ENCODE peak calls at places on chromosomes 5 and 9, in ten cellular contexts. One of them, this sample, is unnamed.

GRCh38 chr5:149656576-149657182 is 73.4 kb upstream of the PPARGC1B start:
- DNase-seq in GM23248: peak
- DNase-seq in AG04450: no peak
- DNase-seq in endothelial cell: peak
- DNase-seq in activated T-cell treated with anti-CD3 and anti-CD28 coated beads for 1 hour: no peak
- DNase-seq in kidney glomerular epithelial cell: no peak
- DNase-seq in stimulated activated CD4-positive, alpha-beta T cell treated with anti-CD3 and anti-CD28 coated beads, Interleukin-12 subunit alpha, Interleukin-12 subunit beta, amount 100 ng/mL, for 48 hours: peak
- DNase-seq in GDM1: no peak
- DNase-seq in mucosa of gallbladder: peak
- DNase-seq in body of pancreas: no peak
- DNase-seq in this sample: no peak

GRCh38 chr5:150107909-150108447 is 21.6 kb upstream of the CSF1R start:
- DNase-seq in GM23248: peak
- DNase-seq in AG04450: peak
- DNase-seq in endothelial cell: no peak
- DNase-seq in activated T-cell treated with anti-CD3 and anti-CD28 coated beads for 1 hour: no peak
- DNase-seq in kidney glomerular epithelial cell: no peak
- DNase-seq in stimulated activated CD4-positive, alpha-beta T cell treated with anti-CD3 and anti-CD28 coated beads, Interleukin-12 subunit alpha, Interleukin-12 subunit beta, amount 100 ng/mL, for 48 hours: no peak
- DNase-seq in GDM1: no peak
- DNase-seq in mucosa of gallbladder: peak
- DNase-seq in body of pancreas: no peak
- DNase-seq in this sample: peak

GRCh38 chr9:111730937-111731567 is 63.7 kb downstream of the SHOC1 start:
- DNase-seq in GM23248: no peak
- DNase-seq in AG04450: no peak
- DNase-seq in endothelial cell: no peak
- DNase-seq in activated T-cell treated with anti-CD3 and anti-CD28 coated beads for 1 hour: no peak
- DNase-seq in kidney glomerular epithelial cell: no peak
- DNase-seq in stimulated activated CD4-positive, alpha-beta T cell treated with anti-CD3 and anti-CD28 coated beads, Interleukin-12 subunit alpha, Interleukin-12 subunit beta, amount 100 ng/mL, for 48 hours: no peak
- DNase-seq in GDM1: no peak
- DNase-seq in mucosa of gallbladder: no peak
- DNase-seq in body of pancreas: no peak
- DNase-seq in this sample: no peak

GRCh38 chr5:126676195-126676624 is 75.5 kb downstream of the PHAX start:
- DNase-seq in GM23248: peak
- DNase-seq in AG04450: peak
- DNase-seq in endothelial cell: peak
- DNase-seq in activated T-cell treated with anti-CD3 and anti-CD28 coated beads for 1 hour: peak
- DNase-seq in kidney glomerular epithelial cell: peak
- DNase-seq in stimulated activated CD4-positive, alpha-beta T cell treated with anti-CD3 and anti-CD28 coated beads, Interleukin-12 subunit alpha, Interleukin-12 subunit beta, amount 100 ng/mL, for 48 hours: peak
- DNase-seq in GDM1: peak
- DNase-seq in mucosa of gallbladder: peak
- DNase-seq in body of pancreas: peak
- DNase-seq in this sample: peak

GRCh38 chr5:123585871-123586270 is 73.9 kb downstream of the CSNK1G3 start:
- DNase-seq in GM23248: no peak
- DNase-seq in AG04450: no peak
- DNase-seq in endothelial cell: no peak
- DNase-seq in activated T-cell treated with anti-CD3 and anti-CD28 coated beads for 1 hour: no peak
- DNase-seq in kidney glomerular epithelial cell: no peak
- DNase-seq in stimulated activated CD4-positive, alpha-beta T cell treated with anti-CD3 and anti-CD28 coated beads, Interleukin-12 subunit alpha, Interleukin-12 subunit beta, amount 100 ng/mL, for 48 hours: no peak
- DNase-seq in GDM1: no peak
- DNase-seq in mucosa of gallbladder: no peak
- DNase-seq in body of pancreas: no peak
- DNase-seq in this sample: no peak

GRCh38 chr5:58043607-58043945 is 416.3 kb downstream of the PLK2 start:
- DNase-seq in GM23248: no peak
- DNase-seq in AG04450: no peak
- DNase-seq in endothelial cell: no peak
- DNase-seq in activated T-cell treated with anti-CD3 and anti-CD28 coated beads for 1 hour: no peak
- DNase-seq in kidney glomerular epithelial cell: no peak
- DNase-seq in stimulated activated CD4-positive, alpha-beta T cell treated with anti-CD3 and anti-CD28 coated beads, Interleukin-12 subunit alpha, Interleukin-12 subunit beta, amount 100 ng/mL, for 48 hours: no peak
- DNase-seq in GDM1: no peak
- DNase-seq in mucosa of gallbladder: no peak
- DNase-seq in body of pancreas: no peak
- DNase-seq in this sample: no peak

GRCh38 chr5:170467000-170467707 is 36.7 kb upstream of the KCNIP1 start:
- DNase-seq in GM23248: peak
- DNase-seq in AG04450: peak
- DNase-seq in endothelial cell: no peak
- DNase-seq in activated T-cell treated with anti-CD3 and anti-CD28 coated beads for 1 hour: no peak
- DNase-seq in kidney glomerular epithelial cell: peak
- DNase-seq in stimulated activated CD4-positive, alpha-beta T cell treated with anti-CD3 and anti-CD28 coated beads, Interleukin-12 subunit alpha, Interleukin-12 subunit beta, amount 100 ng/mL, for 48 hours: peak
- DNase-seq in GDM1: peak
- DNase-seq in mucosa of gallbladder: no peak
- DNase-seq in body of pancreas: peak
- DNase-seq in this sample: no peak

GRCh38 chr9:111959468-111959941 is 62.9 kb downstream of the UGCG start:
- DNase-seq in GM23248: peak
- DNase-seq in AG04450: no peak
- DNase-seq in endothelial cell: no peak
- DNase-seq in activated T-cell treated with anti-CD3 and anti-CD28 coated beads for 1 hour: no peak
- DNase-seq in kidney glomerular epithelial cell: peak
- DNase-seq in stimulated activated CD4-positive, alpha-beta T cell treated with anti-CD3 and anti-CD28 coated beads, Interleukin-12 subunit alpha, Interleukin-12 subunit beta, amount 100 ng/mL, for 48 hours: no peak
- DNase-seq in GDM1: no peak
- DNase-seq in mucosa of gallbladder: peak
- DNase-seq in body of pancreas: peak
- DNase-seq in this sample: peak

GRCh38 chr5:65070026-65070425 is 301.3 kb downstream of the CWC27 start:
- DNase-seq in GM23248: no peak
- DNase-seq in AG04450: no peak
- DNase-seq in endothelial cell: no peak
- DNase-seq in activated T-cell treated with anti-CD3 and anti-CD28 coated beads for 1 hour: no peak
- DNase-seq in kidney glomerular epithelial cell: no peak
- DNase-seq in stimulated activated CD4-positive, alpha-beta T cell treated with anti-CD3 and anti-CD28 coated beads, Interleukin-12 subunit alpha, Interleukin-12 subunit beta, amount 100 ng/mL, for 48 hours: no peak
- DNase-seq in GDM1: no peak
- DNase-seq in mucosa of gallbladder: no peak
- DNase-seq in body of pancreas: no peak
- DNase-seq in this sample: no peak

GRCh38 chr5:147661576-147661975 is 121.0 kb downstream of the JAKMIP2 start:
- DNase-seq in GM23248: no peak
- DNase-seq in AG04450: no peak
- DNase-seq in endothelial cell: no peak
- DNase-seq in activated T-cell treated with anti-CD3 and anti-CD28 coated beads for 1 hour: no peak
- DNase-seq in kidney glomerular epithelial cell: no peak
- DNase-seq in stimulated activated CD4-positive, alpha-beta T cell treated with anti-CD3 and anti-CD28 coated beads, Interleukin-12 subunit alpha, Interleukin-12 subunit beta, amount 100 ng/mL, for 48 hours: no peak
- DNase-seq in GDM1: no peak
- DNase-seq in mucosa of gallbladder: no peak
- DNase-seq in body of pancreas: no peak
- DNase-seq in this sample: no peak

GRCh38 chr5:36790847-36791246 is 85.7 kb upstream of the NIPBL start:
- DNase-seq in GM23248: peak
- DNase-seq in AG04450: no peak
- DNase-seq in endothelial cell: no peak
- DNase-seq in activated T-cell treated with anti-CD3 and anti-CD28 coated beads for 1 hour: no peak
- DNase-seq in kidney glomerular epithelial cell: no peak
- DNase-seq in stimulated activated CD4-positive, alpha-beta T cell treated with anti-CD3 and anti-CD28 coated beads, Interleukin-12 subunit alpha, Interleukin-12 subunit beta, amount 100 ng/mL, for 48 hours: no peak
- DNase-seq in GDM1: no peak
- DNase-seq in mucosa of gallbladder: no peak
- DNase-seq in body of pancreas: no peak
- DNase-seq in this sample: no peak

GRCh38 chr5:98813755-98814154 is 40.3 kb downstream of the RGMB start:
- DNase-seq in GM23248: no peak
- DNase-seq in AG04450: no peak
- DNase-seq in endothelial cell: no peak
- DNase-seq in activated T-cell treated with anti-CD3 and anti-CD28 coated beads for 1 hour: no peak
- DNase-seq in kidney glomerular epithelial cell: no peak
- DNase-seq in stimulated activated CD4-positive, alpha-beta T cell treated with anti-CD3 and anti-CD28 coated beads, Interleukin-12 subunit alpha, Interleukin-12 subunit beta, amount 100 ng/mL, for 48 hours: no peak
- DNase-seq in GDM1: no peak
- DNase-seq in mucosa of gallbladder: no peak
- DNase-seq in body of pancreas: no peak
- DNase-seq in this sample: no peak